ENCODE peak calls at places on chromosomes 1 and 21, in four cellular contexts. D is LoVo, L is GOT3, K is SJSA1. S is an unnamed sample.

GRCh38 chr1:228736844-228737415 is 1.7 kb downstream of the RHOU start:
- DNase-seq in D (no peak), L (no peak), K (peak), S (no peak)

GRCh38 chr1:52692697-52693096 is 5.5 kb downstream of the COA7 start:
- DNase-seq in D (no peak), L (no peak), K (no peak), S (no peak)

GRCh38 chr1:60425528-60425927 is 352.0 kb upstream of the C1orf87 start:
- DNase-seq in D (peak), L (no peak), K (no peak), S (no peak)

GRCh38 chr1:108561145-108561458 is 1.2 kb downstream of the EEIG2 start:
- DNase-seq in D (no peak), L (no peak), K (no peak), S (no peak)

GRCh38 chr1:110060034-110060661 is 10.3 kb downstream of the ALX3 start:
- DNase-seq in D (peak), L (no peak), K (peak), S (no peak)

GRCh38 chr1:232059726-232060360 is 433.3 kb downstream of the DISC1 start:
- DNase-seq in D (no peak), L (no peak), K (no peak), S (no peak)

GRCh38 chr1:228368801-228369607 is 37.6 kb downstream of the TRIM11 start:
- DNase-seq in D (no peak), L (no peak), K (no peak), S (no peak)

GRCh38 chr1:31944205-31945089 is 6.3 kb upstream of the PTP4A2 start:
- DNase-seq in D (peak), L (no peak), K (no peak), S (peak)

GRCh38 chr1:107544285-107544684 is 403.4 kb downstream of the NTNG1 start:
- DNase-seq in D (no peak), L (no peak), K (no peak), S (no peak)

GRCh38 chr1:97500696-97501297 is 420.0 kb downstream of the DPYD start:
- DNase-seq in D (no peak), L (no peak), K (no peak), S (no peak)

GRCh38 chr1:233238884-233239432 is 56.6 kb downstream of the PCNX2 start:
- DNase-seq in D (no peak), L (no peak), K (no peak), S (no peak)

GRCh38 chr1:101843160-101843559 is 153.6 kb downstream of the OLFM3 start:
- DNase-seq in D (no peak), L (no peak), K (no peak), S (no peak)

GRCh38 chr1:207007352-207008033 is 25.1 kb downstream of the C1orf116 start:
- DNase-seq in D (peak), L (no peak), K (peak), S (no peak)

GRCh38 chr1:186244825-186245224 is 130.2 kb downstream of the TPR start:
- DNase-seq in D (no peak), L (no peak), K (no peak), S (no peak)

GRCh38 chr1:77126309-77126708 is 92.9 kb downstream of the PIGK start:
- DNase-seq in D (peak), L (no peak), K (peak), S (no peak)

GRCh38 chr1:223129229-223129851 is 13.7 kb downstream of the TLR5 start:
- DNase-seq in D (no peak), L (peak), K (peak), S (no peak)

GRCh38 chr1:152049291-152050073 is 12.7 kb upstream of the S100A11 start:
- DNase-seq in D (no peak), L (no peak), K (no peak), S (no peak)

GRCh38 chr1:47624531-47624930 is 186.7 kb downstream of the FOXD2 start:
- DNase-seq in D (no peak), L (no peak), K (no peak), S (peak)

GRCh38 chr1:164651378-164651951 is 92.5 kb downstream of the PBX1 start:
- DNase-seq in D (peak), L (no peak), K (peak), S (no peak)

GRCh38 chr1:181936269-181936668 is 125.2 kb downstream of the ZNF648 start:
- DNase-seq in D (no peak), L (no peak), K (no peak), S (no peak)

GRCh38 chr21:14737278-14737677 is 191.2 kb upstream of the SAMSN1 start:
- DNase-seq in D (no peak), L (no peak), K (no peak), S (no peak)

S was measured in ascending aorta.